ENCODE peak calls at places on chromosomes 13 and 19, in eight cellular contexts. D is A673, J is GM23248, T is neuronal stem cell, U is esophagus squamous epithelium, A is sigmoid colon, M is AG04450, I is aorta. V is an unnamed sample.
A peak's percentile ranks its signal among the peaks of the same experiment; 100 is the strongest.

GRCh38 chr19:27742041-27742440 is 1470.9 kb downstream of the UQCRFS1 start:
- DNase-seq in I (no peak), J (no peak), A (no peak), T (no peak), D (no peak), U (no peak), M (no peak), V (no peak)

GRCh38 chr13:40657961-40658360 is 8.5 kb downstream of the FOXO1 start:
- DNase-seq in T (no peak), A (no peak), J (no peak), U (no peak), D (no peak), I (no peak), M (no peak), V (no peak)

GRCh38 chr19:5289060-5289990 is 51.3 kb downstream of the PTPRS start:
- DNase-seq in T (no peak), J (no peak), D (no peak), M (no peak), A (no peak), U (no peak), I (no peak), V (no peak)

GRCh38 chr19:46892252-46893179 is 31.7 kb downstream of the ARHGAP35 start:
- DNase-seq in I (no peak), T (no peak), M (no peak), U (no peak), A (no peak), D (no peak), J (no peak), V (no peak)

GRCh38 chr13:92158335-92158734 is 759.9 kb downstream of the GPC5 start:
- DNase-seq in M (no peak), A (no peak), U (no peak), J (peak; percentile 2), I (no peak), T (no peak), D (no peak), V (no peak)

GRCh38 chr13:53137777-53138176 is 109.2 kb downstream of the OLFM4 start:
- DNase-seq in T (no peak), I (no peak), J (peak; percentile 80), A (no peak), U (no peak), D (peak; percentile 22), M (peak; percentile 66), V (no peak)

GRCh38 chr19:41328157-41328817 is 18.3 kb downstream of the CCDC97 start:
- DNase-seq in A (no peak), J (no peak), D (no peak), U (no peak), I (no peak), T (no peak), M (no peak), V (no peak)

GRCh38 chr13:93476175-93476574 is 249.6 kb downstream of the GPC6 start:
- DNase-seq in A (no peak), T (no peak), M (peak; percentile 71), J (peak; percentile 72), I (no peak), U (no peak), D (peak; percentile 25), V (no peak)

GRCh38 chr13:43936630-43937029 is 56.9 kb downstream of the LACC1 start:
- DNase-seq in T (no peak), D (no peak), J (peak; percentile 4), I (no peak), U (no peak), A (no peak), M (no peak), V (no peak)

GRCh38 chr19:17074628-17075034 is 621 bp downstream of the HAUS8 start:
- DNase-seq in D (no peak), U (no peak), J (no peak), M (no peak), A (no peak), T (no peak), I (no peak), V (no peak)

GRCh38 chr13:73708393-73708985 is 425.7 kb downstream of the KLF12 start:
- DNase-seq in I (no peak), J (peak; percentile 71), U (no peak), T (peak; percentile 38), D (peak; percentile 83), A (no peak), M (peak; percentile 39), V (peak; percentile 24)

GRCh38 chr13:112438094-112438493 is 61.9 kb downstream of the SPACA7 start:
- DNase-seq in M (no peak), D (no peak), T (no peak), J (no peak), I (no peak), U (no peak), A (no peak), V (no peak)

GRCh38 chr13:40385858-40386180 is 280.6 kb downstream of the FOXO1 start:
- DNase-seq in I (no peak), M (no peak), A (no peak), T (no peak), D (no peak), U (no peak), J (no peak), V (no peak)

GRCh38 chr19:33809960-33810359 is 13.3 kb downstream of the KCTD15 start:
- DNase-seq in U (no peak), D (no peak), A (no peak), M (no peak), J (peak; percentile 44), I (no peak), T (no peak), V (no peak)

GRCh38 chr19:33503791-33504444 is 17.7 kb downstream of the PEPD start:
- DNase-seq in J (no peak), D (no peak), T (no peak), I (no peak), M (no peak), U (no peak), A (no peak), V (no peak)

GRCh38 chr19:8355631-8356402 is 8.1 kb upstream of the ANGPTL4 start:
- DNase-seq in T (no peak), I (peak; percentile 80), U (no peak), A (no peak), D (no peak), J (peak; percentile 96), M (no peak), V (no peak)

GRCh38 chr19:7063764-7064418 is 5.4 kb upstream of the MBD3L3 start:
- DNase-seq in T (no peak), I (no peak), D (no peak), A (no peak), U (no peak), M (no peak), J (no peak), V (no peak)

GRCh38 chr19:32403291-32403995 is 2.1 kb upstream of the DPY19L3 start:
- DNase-seq in D (peak; percentile 27), T (no peak), M (no peak), U (no peak), A (no peak), J (no peak), I (no peak), V (no peak)

GRCh38 chr13:42762917-42763316 is 18.5 kb upstream of the FAM216B start:
- DNase-seq in A (no peak), T (no peak), I (no peak), D (peak; percentile 27), U (no peak), M (peak; percentile 57), J (peak; percentile 87), V (no peak)

GRCh38 chr13:112152846-112153245 is 85.9 kb downstream of the SOX1 start:
- DNase-seq in I (no peak), M (no peak), U (no peak), T (no peak), J (no peak), D (no peak), A (no peak), V (no peak)

GRCh38 chr13:113411216-113412023 is 41.9 kb downstream of the ADPRHL1 start:
- DNase-seq in I (peak; percentile 71), U (no peak), A (peak; percentile 87), T (no peak), D (no peak), M (peak; percentile 89), J (peak; percentile 97), V (no peak)

GRCh38 chr19:35154535-35155406 is at the start of gene FXYD5:
- DNase-seq in M (peak; percentile 27), I (peak; percentile 85), T (no peak), A (peak; percentile 85), U (no peak), D (peak; percentile 76), J (peak; percentile 96), V (no peak)
- H3K27ac ChIP-seq in M (no peak within 1 kb of the TSS), I (no peak within 1 kb of the TSS), T (no peak within 1 kb of the TSS), A (peak within 1 kb of the TSS; percentile 77), U (peak within 1 kb of the TSS; percentile 80), D (peak within 1 kb of the TSS; percentile 38), J (peak within 1 kb of the TSS; percentile 93), V (no peak within 1 kb of the TSS)

GRCh38 chr19:18417250-18418033 is 1.8 kb upstream of the SSBP4 start:
- DNase-seq in T (peak; percentile 67), U (no peak), A (peak; percentile 91), D (peak; percentile 95), J (peak; percentile 82), I (peak; percentile 94), M (no peak), V (no peak)

GRCh38 chr19:18419195-18419698 is at the start of gene SSBP4:
- DNase-seq in U (no peak), A (no peak), J (peak; percentile 93), I (peak; percentile 85), M (no peak), T (peak; percentile 76), D (peak; percentile 93), V (peak; percentile 30)

GRCh38 chr19:18416778-18417249 is 2.4 kb upstream of the SSBP4 start:
- DNase-seq in U (no peak), J (peak; percentile 98), M (no peak), T (peak; percentile 77), A (peak; percentile 95), I (peak; percentile 97), D (peak; percentile 97), V (peak; percentile 83)

GRCh38 chr19:18418725-18419194 is 438 bp upstream of the SSBP4 start:
- DNase-seq in D (peak; percentile 73), A (no peak), M (no peak), J (peak; percentile 79), T (no peak), U (no peak), I (peak; percentile 76), V (no peak)

GRCh38 chr19:18418034-18418724 is 1.0 kb upstream of the SSBP4 start:
- DNase-seq in A (no peak), J (no peak), D (no peak), U (no peak), M (no peak), I (peak; percentile 85), T (no peak), V (no peak)
- H3K27ac ChIP-seq in A (peak overlapping the region; percentile 87), J (peak overlapping the region; percentile 100), D (peak overlapping the region; percentile 99), U (peak overlapping the region; percentile 90), M (peak overlapping the region; percentile 47), I (no peak overlapping the region), T (no peak overlapping the region), V (peak overlapping the region; percentile 9)

GRCh38 chr19:45451850-45452387 is 15.9 kb upstream of the FOSB start:
- DNase-seq in A (no peak), T (no peak), D (no peak), U (no peak), I (no peak), J (no peak), M (no peak), V (no peak)
- H3K27ac ChIP-seq in A (no peak overlapping the region), T (no peak overlapping the region), D (no peak overlapping the region), U (peak overlapping the region; percentile 98), I (no peak overlapping the region), J (peak overlapping the region; percentile 94), M (no peak overlapping the region), V (no peak overlapping the region)

DNA sequence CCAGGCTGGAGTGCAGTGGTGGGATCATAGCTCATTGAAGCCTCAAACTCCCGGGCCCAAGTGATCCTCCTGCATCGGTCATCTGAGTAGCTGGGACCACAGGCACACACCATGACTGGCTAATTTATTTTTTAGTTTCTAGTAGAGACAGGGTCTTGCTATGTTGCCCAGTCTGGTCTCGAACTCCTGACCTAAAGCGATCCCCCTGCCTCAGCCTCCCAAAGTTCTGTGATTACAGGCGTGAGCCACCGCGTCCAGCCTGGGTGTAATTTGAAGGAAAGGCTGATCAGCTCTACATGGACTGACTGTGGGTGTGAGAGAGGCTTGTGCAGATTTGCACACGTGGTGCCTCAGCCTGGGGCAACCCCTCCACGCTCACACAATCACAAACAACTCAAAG is 31.1 kb downstream of the ADGRL1 start:
- DNase-seq in D (no peak), M (no peak), A (no peak), U (no peak), I (no peak), J (no peak), T (no peak), V (no peak)
- H3K27ac ChIP-seq in D (no peak overlapping the region), M (no peak overlapping the region), A (no peak overlapping the region), U (no peak overlapping the region), I (no peak overlapping the region), J (no peak overlapping the region), T (no peak overlapping the region), V (no peak overlapping the region)